ENCODE peak calls at places on chromosomes 4 and X, in four cellular contexts. F is HCT116, V is fibroblast of lung, D is AG04450. C is an unnamed sample.

GRCh38 chr4:4555916-4556315 is 14.1 kb upstream of the STX18 start:
- DNase-seq in D (peak; percentile 55), F (no peak), V (peak; percentile 32), C (no peak)

GRCh38 chr4:108417923-108418322 is 202.5 kb upstream of the RPL34 start:
- DNase-seq in V (no peak), F (no peak), D (no peak), C (peak; percentile 23)

GRCh38 chr4:52028970-52029369 is 8.8 kb upstream of the LRRC66 start:
- DNase-seq in V (peak; percentile 59), D (peak; percentile 26), F (no peak), C (peak; percentile 78)

GRCh38 chr4:15868065-15868464 is 70.5 kb downstream of the FGFBP1 start:
- DNase-seq in V (no peak), D (no peak), F (no peak), C (peak; percentile 34)

GRCh38 chr4:41477200-41477910 is 60.6 kb upstream of the LIMCH1 start:
- DNase-seq in D (no peak), F (no peak), V (no peak), C (no peak)

GRCh38 chr4:123418486-123418931 is 21.9 kb downstream of the SPRY1 start:
- DNase-seq in F (no peak), V (peak; percentile 85), D (peak; percentile 72), C (peak; percentile 82)

GRCh38 chr4:73855406-73855805 is 2.3 kb downstream of the PF4V1 start:
- DNase-seq in V (no peak), D (no peak), F (no peak), C (peak; percentile 35)

GRCh38 chr4:153433753-153434105 is 32.4 kb upstream of the TMEM131L start:
- DNase-seq in D (no peak), F (no peak), V (no peak), C (no peak)

GRCh38 chr4:76246852-76247251 is 4.7 kb upstream of the FAM47E start:
- DNase-seq in D (no peak), F (no peak), V (no peak), C (no peak)

GRCh38 chr4:22515888-22516541 is at the start of gene ADGRA3:
- DNase-seq in V (peak; percentile 57), F (no peak), D (no peak), C (peak; percentile 79)

GRCh38 chr4:132056466-132056865 is 1092.6 kb upstream of the PCDH10 start:
- DNase-seq in V (peak; percentile 9), D (no peak), F (no peak), C (no peak)

GRCh38 chr4:61277785-61278184 is 77.7 kb downstream of the ADGRL3 start:
- DNase-seq in F (no peak), D (no peak), V (no peak), C (peak; percentile 89)

GRCh38 chr4:23368081-23368697 is 521.7 kb downstream of the PPARGC1A start:
- DNase-seq in F (no peak), D (no peak), V (peak; percentile 8), C (peak; percentile 4)

GRCh38 chr4:95085118-95085833 is 327.5 kb downstream of the BMPR1B start:
- DNase-seq in D (no peak), V (no peak), F (no peak), C (peak; percentile 14)

GRCh38 chr4:110897779-110898178 is 274.9 kb upstream of the PITX2 start:
- DNase-seq in F (no peak), D (no peak), V (no peak), C (no peak)

GRCh38 chr4:47729086-47729763 is 108.6 kb downstream of the CORIN start:
- DNase-seq in D (no peak), F (no peak), V (no peak), C (no peak)

GRCh38 chr4:57078685-57079521 is 31.3 kb downstream of the IGFBP7 start:
- DNase-seq in F (no peak), V (no peak), D (no peak), C (peak; percentile 93)

GRCh38 chrX:42289492-42290385 is 366.4 kb upstream of the CASK start:
- DNase-seq in F (no peak), V (no peak), D (no peak), C (no peak)

GRCh38 chrX:42290608-42291007 is 367.3 kb upstream of the CASK start:
- DNase-seq in F (peak; percentile 6), V (peak; percentile 0), D (no peak), C (peak; percentile 20)
- TF ChIP-seq CTCF in F (peak; percentile 22), V (no peak), D (no peak), C (peak; percentile 19)

DNA sequence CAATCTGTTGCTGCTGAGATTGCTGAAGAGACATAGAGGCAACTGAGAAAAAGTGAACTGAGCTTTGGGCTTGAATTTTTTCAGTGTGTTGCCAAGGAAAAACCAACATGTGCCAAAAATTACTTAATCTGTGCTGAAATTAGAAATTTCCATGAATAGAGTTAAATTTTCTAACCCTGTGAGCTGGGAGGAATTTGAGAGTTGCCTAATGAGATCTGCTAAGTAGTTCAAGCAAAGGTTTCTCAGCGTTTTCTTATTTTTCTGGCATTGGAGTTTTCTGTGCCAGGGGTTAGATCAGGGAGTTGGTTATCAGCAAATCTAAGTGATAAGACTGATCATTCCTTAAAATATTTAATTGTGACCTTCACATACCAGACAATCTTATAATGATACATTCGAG is 457.5 kb upstream of the GNPDA2 start:
- DNase-seq in D (no peak), F (no peak), V (no peak), C (no peak)
- TF ChIP-seq CTCF in D (no peak), F (no peak), V (no peak), C (no peak)

DNA sequence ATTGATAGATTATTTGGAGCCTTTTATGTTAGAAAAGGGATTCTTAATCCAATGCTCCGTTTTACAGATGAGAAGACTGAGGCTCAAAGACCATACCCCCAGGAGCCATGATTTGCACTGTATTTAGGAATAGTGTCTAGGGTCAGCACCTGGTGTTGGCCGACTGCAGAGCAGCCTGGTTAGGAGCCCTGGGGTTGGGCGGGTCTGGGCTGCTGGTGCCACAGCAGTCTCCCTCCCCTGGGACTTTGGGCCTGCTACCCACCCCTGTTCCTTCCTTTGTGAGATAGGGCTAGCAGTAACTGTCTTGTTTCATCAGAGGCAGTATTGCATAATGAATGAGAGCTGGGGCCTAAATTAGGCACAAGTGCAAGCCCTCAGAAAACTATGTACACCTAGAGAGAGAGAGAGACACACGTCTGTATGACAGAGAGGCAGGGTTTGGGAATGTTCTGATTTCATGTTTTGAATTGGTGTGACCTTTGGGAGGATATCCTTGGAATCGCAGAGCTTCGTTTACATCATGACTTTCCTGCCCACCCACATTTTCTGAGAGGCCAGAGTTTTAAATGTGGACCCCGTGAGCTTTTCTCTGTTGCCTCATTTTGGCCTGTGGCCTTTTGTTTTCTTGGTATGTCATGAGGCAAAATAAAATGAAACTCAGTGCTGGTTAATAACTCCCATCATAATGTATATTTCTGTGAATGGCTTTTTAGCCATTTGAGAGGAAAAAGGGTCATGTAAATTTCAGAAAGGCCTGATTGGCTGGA is 111.8 kb downstream of the PTTG2 start:
- DNase-seq in V (peak; percentile 73), F (no peak), D (no peak), C (peak; percentile 43)
- TF ChIP-seq CTCF in V (no peak), F (no peak), D (no peak), C (peak; percentile 29)

GRCh38 chr4:10302096-10302495 is 155.1 kb downstream of the ZNF518B start:
- DNase-seq in D (no peak), F (no peak), V (no peak), C (peak; percentile 68)

GRCh38 chr4:10303291-10303690 is 153.9 kb downstream of the ZNF518B start:
- DNase-seq in D (no peak), F (no peak), V (no peak), C (no peak)

DNA sequence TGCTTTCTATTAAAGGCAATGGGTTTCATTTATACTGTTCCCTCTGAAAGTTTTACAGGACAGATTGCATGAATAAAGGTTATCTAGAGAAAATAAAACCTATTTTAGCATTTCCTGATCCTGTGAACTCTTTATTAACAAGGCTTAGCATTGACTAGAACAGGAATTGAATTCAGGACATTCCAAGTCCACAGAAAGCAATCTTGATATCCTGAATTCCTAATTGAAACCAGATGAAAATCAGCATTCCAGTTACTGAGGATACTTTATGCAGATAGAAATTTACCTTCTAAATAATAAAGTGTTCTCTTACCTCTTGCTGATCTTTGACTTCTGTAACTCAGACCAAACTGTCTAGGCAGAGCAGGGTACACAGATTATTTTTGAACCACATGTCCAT is 151.4 kb downstream of the ZNF518B start:
- DNase-seq in F (no peak), D (no peak), V (no peak), C (no peak)
- TF ChIP-seq CTCF in F (no peak), D (no peak), V (no peak), C (no peak)

GRCh38 chrX:110157444-110157843 is 154.5 kb downstream of the TMEM164 start:
- DNase-seq in F (no peak), D (no peak), V (no peak), C (no peak)

GRCh38 chrX:110159235-110159634 is 156.3 kb downstream of the TMEM164 start:
- DNase-seq in D (no peak), F (no peak), V (no peak), C (no peak)

GRCh38 chrX:110155759-110156158 is 152.8 kb downstream of the TMEM164 start:
- DNase-seq in V (no peak), F (no peak), D (no peak), C (no peak)

GRCh38 chrX:110153900-110154299 is 151.0 kb downstream of the TMEM164 start:
- DNase-seq in V (no peak), D (no peak), F (no peak), C (no peak)

GRCh38 chrX:110156167-110156754 is 153.3 kb downstream of the TMEM164 start:
- DNase-seq in V (peak; percentile 25), F (no peak), D (no peak), C (no peak)
- TF ChIP-seq CTCF in V (peak; percentile 24), F (peak; percentile 44), D (peak; percentile 46), C (peak; percentile 24)

DNA sequence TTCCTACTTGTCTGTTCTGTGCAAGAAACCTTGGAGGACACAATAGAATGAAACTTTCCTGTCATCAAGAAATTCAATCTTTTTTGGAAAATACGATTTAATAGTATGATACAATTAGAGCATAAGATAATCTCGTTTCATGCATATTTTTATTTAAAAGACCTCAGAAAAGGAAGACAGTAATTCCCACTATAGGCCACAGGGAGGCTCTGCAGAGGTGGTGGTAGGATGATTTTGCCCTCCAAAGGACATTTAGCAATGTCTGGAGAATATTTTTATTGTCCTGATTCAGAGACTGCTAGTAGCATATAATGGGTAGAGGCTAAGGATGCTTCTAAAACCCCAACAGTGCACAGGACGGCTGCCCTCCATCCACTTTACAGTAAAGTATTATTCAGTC is 68.7 kb downstream of the PAK3 start:
- DNase-seq in F (no peak), D (no peak), V (no peak), C (peak; percentile 17)
- TF ChIP-seq CTCF in F (peak; percentile 15), D (no peak), V (peak; percentile 23), C (peak; percentile 46)

DNA sequence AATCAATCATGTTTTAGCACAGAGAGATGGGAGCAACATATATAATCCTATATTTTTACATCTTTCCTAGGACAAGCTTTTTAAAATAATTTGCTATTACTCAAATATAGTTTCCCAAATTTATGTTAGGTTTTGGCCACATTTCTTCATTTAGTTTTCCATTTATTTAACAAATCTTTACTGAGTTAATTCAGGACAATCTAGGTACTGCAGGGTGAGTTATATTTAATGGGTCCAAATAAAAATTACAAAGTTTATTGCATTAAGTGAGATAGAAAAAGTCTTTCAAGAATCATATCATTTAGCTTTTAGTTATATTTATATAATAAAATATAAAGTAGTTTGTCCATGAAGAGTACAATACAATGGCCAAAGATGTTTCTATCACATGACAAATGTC is 269.2 kb downstream of the EPHA5 start:
- DNase-seq in F (no peak), D (no peak), V (no peak), C (no peak)
- TF ChIP-seq CTCF in F (no peak), D (no peak), V (no peak), C (no peak)

DNA sequence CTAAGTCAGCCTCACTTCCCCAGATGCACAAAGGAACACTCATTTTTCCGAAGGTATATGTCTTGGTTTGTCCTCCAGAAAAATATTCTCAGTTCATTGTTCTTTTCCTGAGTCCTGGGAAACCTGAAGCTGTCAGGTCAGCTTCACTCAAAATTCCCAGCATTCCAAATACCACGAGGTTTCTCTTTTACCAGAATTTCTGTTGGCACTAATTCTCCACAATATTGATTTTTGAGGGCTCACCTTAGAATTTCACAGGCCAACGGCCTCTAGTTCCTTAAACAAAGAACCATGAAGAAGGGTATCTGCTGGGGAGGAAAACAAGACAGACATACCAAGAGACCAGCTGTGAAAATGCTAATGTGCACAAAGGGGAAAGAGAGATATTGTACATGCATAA is 8.0 kb upstream of the MAGEB5 start:
- DNase-seq in F (no peak), V (no peak), D (no peak), C (no peak)
- TF ChIP-seq CTCF in F (no peak), V (no peak), D (no peak), C (no peak)

C was measured in epithelial cell of esophagus.